ENCODE peak calls at places on chromosomes 2 and 18, in ten cellular contexts. One of them, this sample, is unnamed.
A peak's percentile ranks its signal among the peaks of the same experiment; 100 is the strongest.

GRCh38 chr2:39511786-39512433 is 74.8 kb upstream of the MAP4K3 start:
- ATAC-seq in right lobe of liver: peak; percentile 87
- ATAC-seq in K562: peak; percentile 60
- ATAC-seq in heart left ventricle: no peak
- ATAC-seq in HepG2: no peak
- ATAC-seq in HCT116: no peak
- ATAC-seq in upper lobe of left lung: peak; percentile 8
- ATAC-seq in A549: no peak
- ATAC-seq in IMR-90: no peak
- ATAC-seq in gastrocnemius medialis: no peak
- ATAC-seq in this sample: no peak

GRCh38 chr2:42129947-42130346 is 39.2 kb upstream of the EML4 start:
- ATAC-seq in gastrocnemius medialis: no peak
- ATAC-seq in HCT116: no peak
- ATAC-seq in A549: no peak
- ATAC-seq in IMR-90: no peak
- ATAC-seq in upper lobe of left lung: no peak
- ATAC-seq in right lobe of liver: no peak
- ATAC-seq in K562: no peak
- ATAC-seq in HepG2: no peak
- ATAC-seq in heart left ventricle: no peak
- ATAC-seq in this sample: no peak

GRCh38 chr2:172098650-172099471 is 3.8 kb downstream of the DLX2 start:
- ATAC-seq in A549: peak; percentile 33
- ATAC-seq in upper lobe of left lung: peak; percentile 56
- ATAC-seq in right lobe of liver: no peak
- ATAC-seq in gastrocnemius medialis: no peak
- ATAC-seq in heart left ventricle: no peak
- ATAC-seq in HepG2: peak; percentile 12
- ATAC-seq in IMR-90: peak; percentile 48
- ATAC-seq in K562: peak; percentile 84
- ATAC-seq in HCT116: peak; percentile 57
- ATAC-seq in this sample: peak; percentile 24

GRCh38 chr2:12732663-12733062 is 15.9 kb downstream of the TRIB2 start:
- ATAC-seq in heart left ventricle: peak; percentile 45
- ATAC-seq in right lobe of liver: peak; percentile 84
- ATAC-seq in A549: no peak
- ATAC-seq in gastrocnemius medialis: peak; percentile 18
- ATAC-seq in HCT116: no peak
- ATAC-seq in IMR-90: no peak
- ATAC-seq in K562: no peak
- ATAC-seq in upper lobe of left lung: no peak
- ATAC-seq in HepG2: no peak
- ATAC-seq in this sample: peak; percentile 73

GRCh38 chr2:24850944-24851343 is 57.7 kb downstream of the CENPO start:
- ATAC-seq in A549: no peak
- ATAC-seq in HepG2: no peak
- ATAC-seq in gastrocnemius medialis: no peak
- ATAC-seq in HCT116: no peak
- ATAC-seq in upper lobe of left lung: no peak
- ATAC-seq in IMR-90: peak; percentile 33
- ATAC-seq in K562: no peak
- ATAC-seq in right lobe of liver: no peak
- ATAC-seq in heart left ventricle: no peak
- ATAC-seq in this sample: no peak

GRCh38 chr2:160226367-160226766 is 26.3 kb upstream of the ITGB6 start:
- ATAC-seq in right lobe of liver: no peak
- ATAC-seq in gastrocnemius medialis: no peak
- ATAC-seq in HCT116: no peak
- ATAC-seq in heart left ventricle: no peak
- ATAC-seq in IMR-90: no peak
- ATAC-seq in HepG2: no peak
- ATAC-seq in upper lobe of left lung: no peak
- ATAC-seq in K562: no peak
- ATAC-seq in A549: no peak
- ATAC-seq in this sample: no peak

GRCh38 chr2:176126929-176127768 is 2.4 kb upstream of the HOXD8 start:
- ATAC-seq in HCT116: no peak
- ATAC-seq in heart left ventricle: no peak
- ATAC-seq in IMR-90: peak; percentile 40
- ATAC-seq in right lobe of liver: peak; percentile 63
- ATAC-seq in A549: no peak
- ATAC-seq in HepG2: no peak
- ATAC-seq in K562: peak; percentile 25
- ATAC-seq in upper lobe of left lung: no peak
- ATAC-seq in gastrocnemius medialis: no peak
- ATAC-seq in this sample: no peak

GRCh38 chr18:9353596-9353995 is 19.0 kb downstream of the TWSG1 start:
- ATAC-seq in HepG2: no peak
- ATAC-seq in gastrocnemius medialis: no peak
- ATAC-seq in A549: no peak
- ATAC-seq in IMR-90: no peak
- ATAC-seq in upper lobe of left lung: no peak
- ATAC-seq in right lobe of liver: no peak
- ATAC-seq in K562: no peak
- ATAC-seq in HCT116: no peak
- ATAC-seq in heart left ventricle: no peak
- ATAC-seq in this sample: no peak

GRCh38 chr2:46072146-46072820 is 224.9 kb upstream of the EPAS1 start:
- ATAC-seq in right lobe of liver: no peak
- ATAC-seq in HCT116: no peak
- ATAC-seq in IMR-90: peak; percentile 56
- ATAC-seq in heart left ventricle: no peak
- ATAC-seq in gastrocnemius medialis: no peak
- ATAC-seq in upper lobe of left lung: no peak
- ATAC-seq in K562: no peak
- ATAC-seq in A549: no peak
- ATAC-seq in HepG2: no peak
- ATAC-seq in this sample: no peak

GRCh38 chr18:54776282-54776977 is 51.8 kb upstream of the RAB27B start:
- ATAC-seq in HCT116: peak; percentile 90
- ATAC-seq in gastrocnemius medialis: no peak
- ATAC-seq in K562: no peak
- ATAC-seq in HepG2: peak; percentile 27
- ATAC-seq in right lobe of liver: no peak
- ATAC-seq in heart left ventricle: no peak
- ATAC-seq in A549: peak; percentile 99
- ATAC-seq in upper lobe of left lung: peak; percentile 95
- ATAC-seq in IMR-90: peak; percentile 93
- ATAC-seq in this sample: peak; percentile 68

GRCh38 chr2:67825476-67825875 is 237.3 kb downstream of the C1D start:
- ATAC-seq in right lobe of liver: peak; percentile 33
- ATAC-seq in upper lobe of left lung: no peak
- ATAC-seq in HepG2: no peak
- ATAC-seq in K562: no peak
- ATAC-seq in A549: no peak
- ATAC-seq in HCT116: no peak
- ATAC-seq in gastrocnemius medialis: no peak
- ATAC-seq in heart left ventricle: no peak
- ATAC-seq in IMR-90: peak; percentile 53
- ATAC-seq in this sample: no peak

GRCh38 chr2:96903318-96903717 is 33.4 kb upstream of the SEMA4C start:
- ATAC-seq in gastrocnemius medialis: no peak
- ATAC-seq in heart left ventricle: no peak
- ATAC-seq in upper lobe of left lung: no peak
- ATAC-seq in HCT116: peak; percentile 46
- ATAC-seq in K562: peak; percentile 69
- ATAC-seq in IMR-90: no peak
- ATAC-seq in right lobe of liver: no peak
- ATAC-seq in HepG2: peak; percentile 65
- ATAC-seq in A549: peak; percentile 17
- ATAC-seq in this sample: no peak

GRCh38 chr2:70541481-70542020 is 12.1 kb downstream of the TGFA start:
- ATAC-seq in IMR-90: no peak
- ATAC-seq in upper lobe of left lung: no peak
- ATAC-seq in K562: no peak
- ATAC-seq in gastrocnemius medialis: no peak
- ATAC-seq in HepG2: no peak
- ATAC-seq in right lobe of liver: no peak
- ATAC-seq in HCT116: peak; percentile 79
- ATAC-seq in A549: peak; percentile 68
- ATAC-seq in heart left ventricle: no peak
- ATAC-seq in this sample: no peak
- TF ChIP-seq POLR2A in IMR-90: no peak
- TF ChIP-seq POLR2A in upper lobe of left lung: no peak
- TF ChIP-seq POLR2A in K562: no peak
- TF ChIP-seq POLR2A in gastrocnemius medialis: no peak
- TF ChIP-seq POLR2A in HepG2: no peak
- TF ChIP-seq POLR2A in right lobe of liver: no peak
- TF ChIP-seq POLR2A in HCT116: no peak
- TF ChIP-seq POLR2A in A549: no peak
- TF ChIP-seq POLR2A in heart left ventricle: no peak
- TF ChIP-seq POLR2A in this sample: no peak

DNA sequence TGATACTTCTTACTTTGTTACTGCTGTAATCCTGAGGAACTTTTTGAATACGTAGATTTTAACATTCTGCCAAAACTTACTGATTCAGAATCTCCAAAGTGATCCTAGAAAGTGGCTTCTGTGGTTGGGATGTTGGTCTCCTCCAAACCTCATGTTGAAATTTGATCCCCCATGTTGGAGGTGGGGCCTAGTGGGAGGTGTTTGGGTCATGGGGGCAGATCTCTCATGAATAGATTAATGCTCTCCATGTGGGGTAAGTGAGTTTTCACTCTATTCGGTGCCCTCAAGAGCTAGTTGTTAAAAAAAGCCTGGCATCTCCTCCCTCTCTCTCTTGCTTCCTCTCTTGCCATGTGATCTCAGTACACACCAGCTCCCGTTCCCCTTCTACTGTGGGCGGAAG is 329.9 kb downstream of the HRH4 start:
- ATAC-seq in HCT116: no peak
- ATAC-seq in A549: no peak
- ATAC-seq in upper lobe of left lung: no peak
- ATAC-seq in IMR-90: no peak
- ATAC-seq in right lobe of liver: no peak
- ATAC-seq in HepG2: no peak
- ATAC-seq in gastrocnemius medialis: no peak
- ATAC-seq in K562: no peak
- ATAC-seq in heart left ventricle: no peak
- ATAC-seq in this sample: no peak
- H3K4me3 ChIP-seq in HCT116: no peak overlapping the region
- H3K4me3 ChIP-seq in A549: no peak overlapping the region
- H3K4me3 ChIP-seq in upper lobe of left lung: no peak overlapping the region
- H3K4me3 ChIP-seq in IMR-90: no peak overlapping the region
- H3K4me3 ChIP-seq in right lobe of liver: no peak overlapping the region
- H3K4me3 ChIP-seq in HepG2: no peak overlapping the region
- H3K4me3 ChIP-seq in gastrocnemius medialis: no peak overlapping the region
- H3K4me3 ChIP-seq in K562: no peak overlapping the region
- H3K4me3 ChIP-seq in heart left ventricle: no peak overlapping the region
- H3K4me3 ChIP-seq in this sample: no peak overlapping the region

GRCh38 chr2:27298391-27299080 is 9.7 kb downstream of the UCN start:
- ATAC-seq in HepG2: peak; percentile 62
- ATAC-seq in heart left ventricle: no peak
- ATAC-seq in K562: peak; percentile 57
- ATAC-seq in IMR-90: peak; percentile 19
- ATAC-seq in gastrocnemius medialis: peak; percentile 11
- ATAC-seq in upper lobe of left lung: no peak
- ATAC-seq in right lobe of liver: no peak
- ATAC-seq in A549: peak; percentile 46
- ATAC-seq in HCT116: no peak
- ATAC-seq in this sample: no peak

GRCh38 chr2:27294928-27295327 is 12.7 kb downstream of the TRIM54 start:
- ATAC-seq in gastrocnemius medialis: no peak
- ATAC-seq in right lobe of liver: no peak
- ATAC-seq in heart left ventricle: no peak
- ATAC-seq in K562: no peak
- ATAC-seq in A549: no peak
- ATAC-seq in IMR-90: no peak
- ATAC-seq in HepG2: no peak
- ATAC-seq in upper lobe of left lung: no peak
- ATAC-seq in HCT116: no peak
- ATAC-seq in this sample: no peak

GRCh38 chr2:27291865-27292264 is 9.6 kb downstream of the TRIM54 start:
- ATAC-seq in A549: peak; percentile 77
- ATAC-seq in upper lobe of left lung: no peak
- ATAC-seq in HCT116: peak; percentile 67
- ATAC-seq in IMR-90: no peak
- ATAC-seq in K562: peak; percentile 88
- ATAC-seq in HepG2: peak; percentile 78
- ATAC-seq in right lobe of liver: no peak
- ATAC-seq in heart left ventricle: no peak
- ATAC-seq in gastrocnemius medialis: peak; percentile 66
- ATAC-seq in this sample: no peak

GRCh38 chr2:27296466-27296865 is 11.8 kb downstream of the UCN start:
- ATAC-seq in IMR-90: no peak
- ATAC-seq in heart left ventricle: no peak
- ATAC-seq in HepG2: no peak
- ATAC-seq in gastrocnemius medialis: no peak
- ATAC-seq in HCT116: no peak
- ATAC-seq in upper lobe of left lung: peak; percentile 42
- ATAC-seq in A549: no peak
- ATAC-seq in right lobe of liver: no peak
- ATAC-seq in K562: peak; percentile 36
- ATAC-seq in this sample: peak; percentile 36

DNA sequence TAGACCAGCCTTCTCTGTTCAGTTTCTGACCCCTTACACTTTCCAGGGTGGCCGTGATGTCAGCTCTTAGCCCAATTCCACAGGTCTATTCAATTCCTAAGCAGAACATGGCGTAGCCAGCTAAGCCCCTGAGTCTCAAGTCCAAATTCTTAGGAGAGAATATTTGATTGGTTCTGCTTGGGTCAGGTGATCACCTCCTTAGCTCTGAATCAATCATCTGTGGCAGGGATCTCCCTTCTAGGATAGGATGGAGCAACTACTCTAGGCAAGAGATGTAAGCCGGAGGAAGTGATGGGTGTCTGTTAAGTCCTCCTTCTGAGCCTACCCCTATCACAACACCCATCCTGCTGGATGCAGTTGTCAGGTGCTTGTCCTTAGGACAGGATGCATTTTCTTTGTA is 11.1 kb downstream of the UCN start:
- ATAC-seq in gastrocnemius medialis: no peak
- ATAC-seq in K562: no peak
- ATAC-seq in HCT116: no peak
- ATAC-seq in heart left ventricle: no peak
- ATAC-seq in upper lobe of left lung: no peak
- ATAC-seq in HepG2: no peak
- ATAC-seq in right lobe of liver: no peak
- ATAC-seq in IMR-90: no peak
- ATAC-seq in A549: no peak
- ATAC-seq in this sample: no peak
- TF ChIP-seq POLR2A in gastrocnemius medialis: no peak
- TF ChIP-seq POLR2A in K562: no peak
- TF ChIP-seq POLR2A in HCT116: no peak
- TF ChIP-seq POLR2A in heart left ventricle: no peak
- TF ChIP-seq POLR2A in upper lobe of left lung: no peak
- TF ChIP-seq POLR2A in HepG2: no peak
- TF ChIP-seq POLR2A in right lobe of liver: no peak
- TF ChIP-seq POLR2A in IMR-90: no peak
- TF ChIP-seq POLR2A in A549: no peak
- TF ChIP-seq POLR2A in this sample: no peak

DNA sequence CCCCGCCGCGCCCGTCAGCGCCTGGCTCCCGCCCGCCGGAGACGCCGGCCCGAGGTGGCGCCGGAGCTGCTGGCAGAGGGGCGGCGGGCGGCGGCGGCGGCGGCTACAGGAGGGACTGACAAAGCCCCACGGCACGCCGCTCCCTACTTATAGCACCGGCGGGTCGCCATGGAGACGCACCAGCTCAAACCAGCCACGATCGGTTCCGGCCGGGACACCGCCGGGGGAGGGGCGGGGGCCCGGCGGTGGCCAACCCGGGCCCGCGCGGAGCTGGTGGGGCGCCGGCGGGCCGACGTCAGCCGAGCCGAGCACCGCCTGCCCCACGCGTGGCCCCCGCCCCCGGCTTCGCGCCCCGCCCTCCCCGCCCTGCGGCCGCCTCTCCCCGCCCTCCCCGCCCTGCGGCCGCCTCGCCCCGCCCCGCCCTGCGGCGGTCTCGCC is at the start of gene ODC1:
- ATAC-seq in K562: peak; percentile 87
- ATAC-seq in gastrocnemius medialis: peak; percentile 77
- ATAC-seq in A549: peak; percentile 72
- ATAC-seq in right lobe of liver: peak; percentile 76
- ATAC-seq in HCT116: peak; percentile 90
- ATAC-seq in HepG2: peak; percentile 62
- ATAC-seq in heart left ventricle: peak; percentile 84
- ATAC-seq in IMR-90: peak; percentile 93
- ATAC-seq in upper lobe of left lung: peak; percentile 95
- ATAC-seq in this sample: peak; percentile 95
- H3K4me3 ChIP-seq in K562: peak within 1 kb of the TSS; percentile 71
- H3K4me3 ChIP-seq in gastrocnemius medialis: peak within 1 kb of the TSS; percentile 90
- H3K4me3 ChIP-seq in A549: peak within 1 kb of the TSS; percentile 78
- H3K4me3 ChIP-seq in right lobe of liver: peak within 1 kb of the TSS; percentile 71
- H3K4me3 ChIP-seq in HCT116: peak within 1 kb of the TSS; percentile 91
- H3K4me3 ChIP-seq in HepG2: peak within 1 kb of the TSS; percentile 70
- H3K4me3 ChIP-seq in heart left ventricle: peak within 1 kb of the TSS; percentile 55
- H3K4me3 ChIP-seq in IMR-90: peak within 1 kb of the TSS; percentile 92
- H3K4me3 ChIP-seq in upper lobe of left lung: peak within 1 kb of the TSS; percentile 87
- H3K4me3 ChIP-seq in this sample: peak within 1 kb of the TSS; percentile 62

This sample was measured in gastroesophageal sphincter.